ENCODE peak calls at places on chromosomes 13 and 19, in seven cellular contexts. K is CD4-positive, alpha-beta T cell; D is breast epithelium; W is stomach; E is neural progenitor cell; U is choroid plexus epithelial cell; J is osteocyte. O is an unnamed sample.

GRCh38 chr19:33143897-33144405 is 12.0 kb downstream of the WDR88 start:
- DNase-seq in J (peak; percentile 86), D (peak; percentile 63), E (peak; percentile 79), W (peak; percentile 73), U (peak; percentile 57), K (peak; percentile 37), O (no peak)

GRCh38 chr19:4208385-4209094 is 20.8 kb upstream of the EBI3 start:
- DNase-seq in D (no peak), K (no peak), J (no peak), U (peak; percentile 48), E (peak; percentile 54), W (no peak), O (no peak)

GRCh38 chr13:112443191-112444000 is 67.2 kb downstream of the SPACA7 start:
- DNase-seq in J (peak; percentile 78), D (no peak), E (peak; percentile 81), U (peak; percentile 6), W (peak; percentile 25), K (no peak), O (no peak)

GRCh38 chr19:17557461-17557860 is 2.0 kb downstream of the COLGALT1 start:
- DNase-seq in E (no peak), W (no peak), J (no peak), D (no peak), U (peak; percentile 63), K (no peak), O (no peak)

GRCh38 chr19:17121736-17122293 is 46.2 kb downstream of the MYO9B start:
- DNase-seq in E (no peak), J (no peak), U (peak; percentile 30), K (no peak), D (no peak), W (no peak), O (no peak)

GRCh38 chr13:59673301-59673700 is 490.4 kb downstream of the DIAPH3 start:
- DNase-seq in J (no peak), K (no peak), D (no peak), E (peak; percentile 18), U (no peak), W (no peak), O (no peak)

GRCh38 chr19:41799444-41800000 is 3.1 kb downstream of the CEACAM3 start:
- DNase-seq in W (no peak), U (no peak), K (no peak), E (no peak), D (no peak), J (no peak), O (no peak)

GRCh38 chr13:74026753-74027152 is 107.5 kb downstream of the KLF12 start:
- DNase-seq in J (no peak), E (no peak), W (peak; percentile 29), D (no peak), U (peak; percentile 86), K (peak; percentile 61), O (no peak)

GRCh38 chr19:677201-677600 is 1.0 kb downstream of the FSTL3 start:
- DNase-seq in K (no peak), E (no peak), J (peak; percentile 94), W (peak; percentile 43), U (peak; percentile 87), D (peak; percentile 77), O (no peak)

GRCh38 chr13:52348983-52349780 is 56.8 kb downstream of the THSD1 start:
- DNase-seq in E (no peak), D (no peak), K (no peak), U (peak; percentile 62), W (no peak), J (no peak), O (no peak)

GRCh38 chr13:77579971-77580370 is 44.5 kb downstream of the SCEL start:
- DNase-seq in W (no peak), E (no peak), U (no peak), K (no peak), D (no peak), J (no peak), O (no peak)

GRCh38 chr19:54062643-54063042 is 1.1 kb downstream of the VSTM1 start:
- DNase-seq in E (no peak), D (no peak), J (no peak), U (no peak), K (no peak), W (no peak), O (no peak)

GRCh38 chr13:113211774-113212173 is 2.4 kb downstream of the CUL4A start:
- DNase-seq in E (peak; percentile 51), K (no peak), D (no peak), U (no peak), W (no peak), J (peak; percentile 67), O (no peak)

GRCh38 chr19:47390533-47391488 is 28.5 kb downstream of the MEIS3 start:
- DNase-seq in K (no peak), J (no peak), U (no peak), D (no peak), W (no peak), E (peak; percentile 28), O (no peak)

GRCh38 chr19:18650468-18651001 is 13.7 kb downstream of the KLHL26 start:
- DNase-seq in K (no peak), D (no peak), J (peak; percentile 87), U (peak; percentile 80), E (peak; percentile 37), W (peak; percentile 45), O (no peak)

GRCh38 chr19:47729799-47730520 is 15.4 kb upstream of the NOP53 start:
- DNase-seq in E (peak; percentile 82), J (no peak), D (peak; percentile 88), W (peak; percentile 81), K (no peak), U (no peak), O (no peak)

GRCh38 chr19:55443045-55443823 is at the start of gene SHISA7:
- DNase-seq in J (no peak), K (no peak), D (no peak), U (no peak), W (no peak), E (peak; percentile 48), O (no peak)

GRCh38 chr19:18450934-18451836 is 13.3 kb upstream of the ISYNA1 start:
- DNase-seq in U (peak; percentile 80), D (peak; percentile 86), J (peak; percentile 96), W (peak; percentile 91), E (peak; percentile 82), K (peak; percentile 85), O (peak; percentile 94)

GRCh38 chr13:36395280-36395679 is 37.0 kb upstream of the CCNA1 start:
- DNase-seq in K (no peak), U (peak; percentile 85), D (no peak), J (no peak), W (no peak), E (no peak), O (no peak)
- TF ChIP-seq CTCF in K (no peak), U (peak; percentile 62), D (no peak), J (peak; percentile 67), W (no peak), E (peak; percentile 33), O (peak; percentile 49)

GRCh38 chr13:26484196-26484595 is 73.3 kb upstream of the WASF3 start:
- DNase-seq in U (no peak), K (no peak), D (no peak), J (no peak), W (no peak), E (no peak), O (no peak)
- TF ChIP-seq CTCF in U (no peak), K (no peak), D (no peak), J (no peak), W (no peak), E (no peak), O (no peak)

GRCh38 chr13:85243831-85244230 is 555.4 kb downstream of the SLITRK6 start:
- DNase-seq in J (no peak), E (no peak), D (no peak), K (no peak), W (no peak), U (no peak), O (no peak)

GRCh38 chr13:85236431-85236830 is 562.8 kb downstream of the SLITRK6 start:
- DNase-seq in J (no peak), D (no peak), E (no peak), W (no peak), U (peak; percentile 70), K (no peak), O (no peak)

GRCh38 chr13:85241045-85241444 is 558.2 kb downstream of the SLITRK6 start:
- DNase-seq in K (no peak), W (no peak), J (no peak), E (no peak), D (no peak), U (peak; percentile 50), O (no peak)
- TF ChIP-seq CTCF in K (no peak), W (no peak), J (no peak), E (no peak), D (no peak), U (no peak), O (no peak)

GRCh38 chr13:63631006-63631405 is 2215.4 kb upstream of the PCDH20 start:
- DNase-seq in K (no peak), J (no peak), U (no peak), W (no peak), D (no peak), E (no peak), O (no peak)

GRCh38 chr13:63636231-63636993 is 2220.8 kb upstream of the PCDH20 start:
- DNase-seq in U (peak; percentile 42), D (no peak), K (no peak), J (no peak), E (no peak), W (no peak), O (no peak)
- TF ChIP-seq CTCF in U (peak; percentile 54), D (no peak), K (no peak), J (peak; percentile 27), E (peak; percentile 36), W (no peak), O (peak; percentile 40)

GRCh38 chr19:49763230-49763629 is at the start of gene TSKS:
- DNase-seq in J (no peak), E (no peak), K (no peak), U (no peak), D (no peak), W (no peak), O (no peak)

GRCh38 chr19:49764341-49764740 is 1.2 kb upstream of the TSKS start:
- DNase-seq in W (no peak), D (no peak), E (no peak), U (no peak), K (no peak), J (no peak), O (no peak)

GRCh38 chr19:49761249-49761624 is 1.9 kb downstream of the TSKS start:
- DNase-seq in K (no peak), J (no peak), U (no peak), D (no peak), W (no peak), E (no peak), O (no peak)

GRCh38 chr19:49758292-49758691 is 4.8 kb downstream of the TSKS start:
- DNase-seq in K (no peak), J (no peak), D (no peak), W (no peak), E (no peak), U (peak; percentile 71), O (no peak)

GRCh38 chr19:49761625-49762311 is 1.3 kb downstream of the TSKS start:
- DNase-seq in U (peak; percentile 82), K (no peak), D (no peak), E (no peak), J (no peak), W (no peak), O (no peak)
- TF ChIP-seq CTCF in U (peak; percentile 49), K (no peak), D (no peak), E (no peak), J (peak; percentile 11), W (no peak), O (no peak)